ENCODE peak calls at places on chromosomes 4 and X, in five cellular contexts. O, Z, R, A and X are unnamed samples.

GRCh38 chrX:149982310-149982709 is 44.0 kb upstream of the EOLA2 start:
- DNase-seq in Z (no peak), A (no peak), O (no peak), R (no peak), X (no peak)

GRCh38 chr4:123640271-123640670 is 243.7 kb downstream of the SPRY1 start:
- DNase-seq in O (no peak), A (no peak), Z (no peak), R (peak), X (no peak)

GRCh38 chrX:84933956-84934556 is 69.6 kb upstream of the APOOL start:
- DNase-seq in R (no peak), Z (no peak), O (no peak), A (no peak), X (no peak)

GRCh38 chr4:158538911-158539310 is 17.2 kb downstream of the RXFP1 start:
- DNase-seq in Z (no peak), A (no peak), R (no peak), O (no peak), X (no peak)

GRCh38 chr4:146146918-146147317 is 28.6 kb upstream of the LSM6 start:
- DNase-seq in R (no peak), Z (peak), O (no peak), A (no peak), X (no peak)

GRCh38 chrX:2693123-2693438 is 2.0 kb downstream of the CD99 start:
- DNase-seq in R (peak), O (no peak), Z (no peak), A (no peak), X (no peak)

GRCh38 chr4:80201326-80202151 is 4.2 kb downstream of the PRDM8 start:
- DNase-seq in O (peak), A (peak), R (peak), Z (peak), X (no peak)

GRCh38 chr4:176238157-176238608 is 30.8 kb downstream of the ASB5 start:
- DNase-seq in A (no peak), O (no peak), R (peak), Z (peak), X (no peak)

GRCh38 chrX:23008431-23009099 is 8.8 kb downstream of the DDX53 start:
- DNase-seq in Z (peak), O (peak), A (peak), R (peak), X (peak)

GRCh38 chr4:25439913-25440477 is 62.9 kb downstream of the ANAPC4 start:
- DNase-seq in O (peak), Z (peak), R (peak), A (peak), X (peak)

GRCh38 chr4:89797117-89797516 is 39.8 kb downstream of the SNCA start:
- DNase-seq in R (peak), O (no peak), A (no peak), Z (no peak), X (no peak)

GRCh38 chrX:39736219-39737211 is 361.2 kb downstream of the BCOR start:
- DNase-seq in R (peak), O (no peak), A (no peak), Z (no peak), X (no peak)

GRCh38 chr4:138749303-138749702 is 266.3 kb upstream of the NOCT start:
- DNase-seq in R (peak), O (no peak), Z (no peak), A (no peak), X (no peak)

GRCh38 chr4:168631241-168632151 is 134.6 kb downstream of the PALLD start:
- DNase-seq in A (peak), R (peak), Z (peak), O (peak), X (no peak)

GRCh38 chr4:114563536-114564315 is 34.9 kb upstream of the UGT8 start:
- DNase-seq in O (no peak), A (peak), R (peak), Z (peak), X (no peak)

GRCh38 chrX:2596856-2597255 is 94.2 kb upstream of the CD99 start:
- DNase-seq in O (no peak), A (no peak), R (no peak), Z (no peak), X (no peak)

DNA sequence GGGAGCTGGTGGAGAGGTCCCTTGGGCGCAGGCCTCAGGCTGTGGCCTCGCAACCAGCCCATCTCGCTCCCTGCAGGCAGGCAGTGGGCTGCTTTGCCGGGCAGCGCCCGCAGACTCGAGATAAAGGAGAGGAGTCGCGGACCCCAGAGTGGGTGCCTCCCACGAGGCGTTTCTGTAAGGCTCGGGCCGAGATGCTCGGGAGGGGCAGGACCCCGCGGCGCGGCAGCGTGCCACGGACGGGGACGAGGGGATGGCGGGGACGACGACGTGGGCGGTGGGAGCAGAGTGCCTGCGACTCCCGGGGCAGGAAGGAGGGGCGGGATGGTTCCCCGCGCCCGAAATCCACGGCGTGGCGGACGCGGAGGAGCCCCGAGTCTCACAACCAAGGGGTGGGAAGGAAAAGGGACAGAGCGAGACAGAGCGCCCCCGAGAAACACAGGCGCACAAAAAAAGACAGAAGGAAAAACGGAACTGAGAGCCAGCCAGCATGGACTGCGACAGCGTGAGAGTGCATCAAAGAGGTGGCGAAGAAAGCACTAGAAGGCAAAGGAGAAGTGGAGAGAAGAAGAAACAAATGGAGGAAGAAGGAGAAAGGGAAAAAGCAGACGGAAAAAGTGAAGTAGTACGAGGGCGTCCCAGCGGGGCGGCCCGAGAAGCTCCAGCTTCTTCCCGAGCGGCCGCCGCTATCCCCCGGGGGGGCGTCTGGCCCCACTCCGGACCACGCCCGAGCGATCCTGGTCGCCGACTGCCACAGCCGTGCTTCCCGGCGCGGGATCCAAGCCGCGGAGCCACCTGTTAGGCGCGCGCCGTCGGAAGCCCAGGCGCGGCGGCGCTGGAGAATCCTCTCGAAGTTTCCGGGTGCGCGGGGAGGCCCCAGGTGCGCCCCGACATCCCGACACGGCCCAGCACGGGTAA is 1.5 kb downstream of the BEND4 start:
- DNase-seq in Z (peak), R (peak), A (peak), O (peak), X (no peak)
- TF ChIP-seq EZH2 in Z (peak), R (no peak), A (no peak), O (peak), X (no peak)

GRCh38 chr4:153634737-153635353 is 49.2 kb upstream of the TLR2 start:
- DNase-seq in O (peak), A (peak), R (peak), Z (peak), X (no peak)
- TF ChIP-seq EZH2phosphoT487 in O (no peak), A (no peak), R (no peak), Z (no peak), X (no peak)

GRCh38 chr4:83484500-83485431 is at the start of gene ABRAXAS1:
- DNase-seq in A (peak), O (peak), R (peak), Z (peak), X (peak)
- TF ChIP-seq EZH2 in A (no peak), O (peak), R (no peak), Z (no peak), X (no peak)

DNA sequence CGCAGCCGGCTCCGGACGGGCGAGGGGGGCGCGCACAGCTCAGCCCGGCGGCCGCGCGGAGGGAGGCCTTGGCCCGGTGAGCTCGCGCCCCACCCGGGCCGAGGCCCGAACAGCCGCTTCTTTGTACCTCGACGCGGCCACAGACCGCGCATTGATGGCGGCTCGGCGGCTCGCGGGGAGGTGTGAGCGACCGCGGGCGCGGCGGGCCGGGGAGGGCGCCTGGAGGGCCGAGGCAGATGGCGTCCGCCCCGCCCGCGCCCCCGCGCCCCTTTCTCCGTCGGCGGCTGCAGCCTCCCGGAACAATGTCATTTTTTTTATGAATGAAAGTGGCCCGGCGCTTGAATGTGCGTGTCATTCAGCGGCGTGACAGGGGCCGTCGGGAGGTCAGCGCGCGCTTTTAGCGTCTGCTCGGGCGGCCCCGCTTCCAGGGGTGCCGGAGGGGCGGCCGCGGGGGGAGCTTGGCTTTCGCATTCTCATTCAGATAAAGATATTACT is 1.8 kb downstream of the FGFR3 start:
- DNase-seq in O (peak), Z (no peak), A (no peak), R (no peak), X (no peak)
- TF ChIP-seq EZH2phosphoT487 in O (no peak), Z (no peak), A (peak), R (peak), X (no peak)

GRCh38 chr4:76615999-76616398 is 181.0 kb downstream of the SHROOM3 start:
- DNase-seq in R (no peak), A (no peak), O (no peak), Z (no peak), X (no peak)

GRCh38 chr4:76611611-76612010 is 176.6 kb downstream of the SHROOM3 start:
- DNase-seq in A (no peak), O (no peak), R (peak), Z (peak), X (no peak)

GRCh38 chr4:76620723-76621463 is 185.9 kb downstream of the SHROOM3 start:
- DNase-seq in Z (peak), O (no peak), A (no peak), R (no peak), X (no peak)

GRCh38 chr4:76614589-76614988 is 179.6 kb downstream of the SHROOM3 start:
- DNase-seq in A (no peak), Z (no peak), R (peak), O (no peak), X (no peak)

DNA sequence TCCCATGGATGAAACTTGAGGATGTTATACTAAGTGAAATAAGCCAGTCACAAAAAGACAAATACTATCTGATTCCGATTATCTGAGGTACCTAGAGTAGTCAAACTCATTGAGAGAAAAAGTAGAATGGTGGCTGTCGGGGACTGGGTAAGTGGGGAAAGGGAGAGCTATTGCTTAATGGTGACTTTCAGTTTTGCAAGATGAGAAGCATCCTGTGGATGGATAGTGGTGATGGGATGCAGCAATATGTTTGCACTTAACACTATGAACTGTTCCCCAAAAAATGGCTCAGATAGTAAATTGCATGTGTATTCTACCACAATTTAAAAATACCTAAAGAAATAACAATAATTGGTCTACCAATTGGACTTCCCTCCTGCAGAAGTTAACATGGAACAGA is 181.5 kb downstream of the SHROOM3 start:
- DNase-seq in O (no peak), Z (no peak), A (no peak), R (no peak), X (no peak)
- TF ChIP-seq EZH2 in O (no peak), Z (no peak), A (no peak), R (no peak), X (no peak)

GRCh38 chr4:121462660-121463261 is 81.9 kb upstream of the QRFPR start:
- DNase-seq in A (peak), R (peak), Z (peak), O (peak), X (peak)

GRCh38 chr4:121457278-121457875 is 76.6 kb upstream of the QRFPR start:
- DNase-seq in R (no peak), O (no peak), A (no peak), Z (no peak), X (no peak)

GRCh38 chr4:121455285-121455684 is 74.5 kb upstream of the QRFPR start:
- DNase-seq in O (no peak), Z (no peak), R (no peak), A (peak), X (no peak)

GRCh38 chr4:121454251-121454979 is 73.6 kb upstream of the QRFPR start:
- DNase-seq in A (peak), Z (peak), R (no peak), O (peak), X (no peak)

DNA sequence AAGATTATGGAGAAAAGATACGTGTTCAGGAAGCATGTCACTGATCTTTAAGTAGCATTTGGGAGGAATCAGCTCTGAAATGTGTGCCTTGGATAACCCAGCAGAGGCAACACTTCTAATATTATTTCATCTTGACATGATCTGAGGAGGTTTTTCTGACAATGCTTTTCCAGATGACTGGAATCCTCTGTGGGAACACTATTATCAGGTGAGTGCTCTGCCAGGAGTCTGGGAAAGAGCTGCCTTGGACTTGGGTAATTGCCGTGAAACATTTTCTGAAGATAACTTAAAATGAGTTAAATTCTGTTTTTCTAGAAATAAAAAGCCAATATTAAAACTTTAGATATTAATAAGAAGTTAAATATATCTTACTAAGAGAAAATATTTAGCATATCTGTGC is 78.2 kb upstream of the QRFPR start:
- DNase-seq in R (no peak), O (no peak), Z (no peak), A (no peak), X (no peak)
- TF ChIP-seq EZH2phosphoT487 in R (no peak), O (no peak), Z (no peak), A (no peak), X (no peak)